ENCODE peak calls at places on chromosomes 1 and 21, in nine cellular contexts. X is cardiac muscle cell, K is GM06990, R is tibial artery, F is dorsolateral prefrontal cortex, W is foreskin fibroblast, L is IMR-90, T is coronary artery, H is heart right ventricle. D is an unnamed sample.

GRCh38 chr1:231630558-231631205 is 4.1 kb downstream of the DISC1 start:
- DNase-seq in W (peak), R (no peak), H (no peak), L (peak), T (no peak), K (no peak), F (no peak), X (peak), D (no peak)

GRCh38 chr1:33123266-33123665 is 42.3 kb downstream of the AZIN2 start:
- DNase-seq in K (no peak), X (no peak), H (no peak), L (no peak), F (no peak), R (no peak), W (no peak), T (no peak), D (no peak)

GRCh38 chr21:40507978-40508377 is 339.0 kb downstream of the DSCAM start:
- DNase-seq in T (no peak), F (no peak), X (no peak), H (no peak), R (no peak), L (peak), W (peak), K (no peak), D (no peak)

GRCh38 chr1:19786988-19787423 is 12.7 kb downstream of the TMCO4 start:
- DNase-seq in R (no peak), T (no peak), K (no peak), L (no peak), F (no peak), X (no peak), W (no peak), H (no peak), D (no peak)

GRCh38 chr1:30740251-30740951 is 17.0 kb upstream of the MATN1 start:
- DNase-seq in T (no peak), H (no peak), R (no peak), W (no peak), X (no peak), F (no peak), L (no peak), K (no peak), D (no peak)

GRCh38 chr1:67855444-67855843 is 22.2 kb upstream of the GNG12 start:
- DNase-seq in R (no peak), W (no peak), H (no peak), X (no peak), F (no peak), K (no peak), L (peak), T (no peak), D (no peak)

GRCh38 chr1:200658037-200658808 is 11.5 kb downstream of the DDX59 start:
- DNase-seq in K (no peak), X (no peak), F (no peak), T (no peak), L (no peak), W (no peak), H (no peak), R (no peak), D (no peak)

GRCh38 chr1:25527226-25527846 is 16.1 kb upstream of the LDLRAP1 start:
- DNase-seq in T (no peak), F (no peak), R (no peak), W (no peak), X (no peak), H (no peak), L (no peak), K (no peak), D (no peak)

GRCh38 chr1:115266729-115267421 is 71.2 kb downstream of the NGF start:
- DNase-seq in T (no peak), K (no peak), L (peak), W (peak), X (peak), R (no peak), H (peak), F (no peak), D (no peak)

GRCh38 chr1:190754769-190755168 is 277.1 kb upstream of the BRINP3 start:
- DNase-seq in F (no peak), L (peak), K (no peak), R (no peak), W (peak), X (peak), H (no peak), T (no peak), D (peak)

GRCh38 chr1:201724039-201724759 is 104.8 kb upstream of the IPO9 start:
- DNase-seq in K (no peak), W (no peak), X (no peak), F (no peak), T (no peak), R (peak), L (no peak), H (peak), D (no peak)

GRCh38 chr1:245825128-245825901 is 670.5 kb downstream of the KIF26B start:
- DNase-seq in R (no peak), H (peak), L (peak), X (peak), T (no peak), W (peak), K (no peak), F (no peak), D (no peak)

GRCh38 chr1:22044690-22045420 is 7.7 kb upstream of the CDC42 start:
- DNase-seq in K (no peak), X (peak), R (no peak), H (no peak), F (no peak), W (peak), L (peak), T (no peak), D (peak)

GRCh38 chr1:145961425-145962156 is 2.8 kb downstream of the ANKRD34A start:
- DNase-seq in F (peak), T (no peak), K (peak), R (peak), H (peak), L (no peak), W (peak), X (peak), D (no peak)

GRCh38 chr1:110874303-110875215 is 1.6 kb downstream of the CD53 start:
- DNase-seq in T (no peak), K (no peak), X (peak), R (no peak), W (no peak), F (no peak), H (no peak), L (no peak), D (no peak)

GRCh38 chr1:110876748-110877341 is 3.9 kb downstream of the CD53 start:
- DNase-seq in H (no peak), K (no peak), T (no peak), W (no peak), L (no peak), R (no peak), F (no peak), X (no peak), D (no peak)

GRCh38 chr1:110877364-110877763 is 4.4 kb downstream of the CD53 start:
- DNase-seq in W (no peak), R (no peak), H (no peak), T (no peak), F (no peak), L (no peak), X (no peak), K (no peak), D (no peak)

GRCh38 chr1:110873856-110874255 is 908 bp downstream of the CD53 start:
- DNase-seq in W (no peak), T (no peak), F (no peak), K (no peak), H (no peak), X (no peak), L (no peak), R (no peak), D (no peak)

DNA sequence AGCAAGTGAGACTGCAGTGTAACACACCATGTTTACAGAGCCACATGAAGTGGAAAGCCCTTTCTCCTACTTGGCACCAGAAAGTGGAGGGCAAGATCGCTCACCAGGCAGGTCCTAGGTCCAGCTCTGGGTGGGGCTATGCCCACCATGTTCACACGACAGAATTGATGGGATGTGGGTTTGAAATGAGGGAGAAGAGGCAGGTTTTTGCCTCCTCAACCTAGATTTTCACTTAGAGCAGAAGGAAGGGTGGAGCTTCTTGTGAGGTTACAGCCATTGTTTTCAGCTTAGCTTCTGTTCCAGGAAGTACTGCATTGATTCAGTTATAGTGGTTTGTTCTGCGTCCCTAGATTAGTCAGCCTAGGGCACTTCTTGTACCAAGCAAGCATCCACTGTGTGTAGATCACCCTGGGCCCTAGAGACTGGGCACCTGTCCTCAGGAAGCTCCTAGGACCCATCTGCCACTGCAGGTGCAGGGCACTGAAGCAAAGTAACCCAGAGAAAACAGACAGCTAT is 2.3 kb downstream of the CD53 start:
- DNase-seq in T (no peak), X (no peak), R (no peak), F (no peak), K (peak), H (no peak), W (no peak), L (no peak), D (no peak)
- H3K4me3 ChIP-seq in T (peak), X (no peak), R (peak), F (peak), K (peak), H (peak), W (no peak), L (no peak), D (no peak)

DNA sequence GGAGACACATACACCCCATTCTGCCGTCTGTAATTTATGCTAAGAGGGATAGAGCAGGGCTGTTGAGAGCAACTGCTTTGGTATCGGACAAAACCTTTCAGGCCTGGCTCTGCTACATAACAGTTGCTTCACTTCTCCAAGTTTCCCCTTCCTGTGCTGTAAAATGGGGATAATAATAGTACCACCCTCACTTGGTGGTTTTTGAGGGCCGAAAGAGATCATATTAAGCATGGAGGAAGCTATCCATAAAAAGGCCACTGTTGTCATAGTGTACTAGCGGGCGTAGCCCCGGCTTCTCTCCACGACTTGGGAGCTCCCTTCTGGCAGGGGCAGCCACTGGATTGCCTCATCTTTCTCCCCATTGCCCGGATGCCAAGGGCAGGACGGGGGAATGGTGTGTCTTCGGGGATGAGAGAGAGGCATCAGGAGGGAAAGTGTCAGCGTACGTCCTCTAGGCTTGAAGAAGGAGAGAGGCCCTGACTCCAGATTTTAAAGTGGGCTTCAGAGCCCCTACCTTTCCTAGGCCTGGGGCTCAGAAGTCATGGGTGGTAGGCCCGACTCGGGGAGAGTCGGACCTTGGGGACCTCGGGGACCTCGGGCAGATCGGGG is 580 bp upstream of the MFSD2A start:
- DNase-seq in X (no peak), L (no peak), W (no peak), R (no peak), H (no peak), K (no peak), F (no peak), T (no peak), D (no peak)
- H3K4me3 ChIP-seq in X (peak), L (no peak), W (peak), R (peak), H (peak), K (peak), F (peak), T (peak), D (peak)

DNA sequence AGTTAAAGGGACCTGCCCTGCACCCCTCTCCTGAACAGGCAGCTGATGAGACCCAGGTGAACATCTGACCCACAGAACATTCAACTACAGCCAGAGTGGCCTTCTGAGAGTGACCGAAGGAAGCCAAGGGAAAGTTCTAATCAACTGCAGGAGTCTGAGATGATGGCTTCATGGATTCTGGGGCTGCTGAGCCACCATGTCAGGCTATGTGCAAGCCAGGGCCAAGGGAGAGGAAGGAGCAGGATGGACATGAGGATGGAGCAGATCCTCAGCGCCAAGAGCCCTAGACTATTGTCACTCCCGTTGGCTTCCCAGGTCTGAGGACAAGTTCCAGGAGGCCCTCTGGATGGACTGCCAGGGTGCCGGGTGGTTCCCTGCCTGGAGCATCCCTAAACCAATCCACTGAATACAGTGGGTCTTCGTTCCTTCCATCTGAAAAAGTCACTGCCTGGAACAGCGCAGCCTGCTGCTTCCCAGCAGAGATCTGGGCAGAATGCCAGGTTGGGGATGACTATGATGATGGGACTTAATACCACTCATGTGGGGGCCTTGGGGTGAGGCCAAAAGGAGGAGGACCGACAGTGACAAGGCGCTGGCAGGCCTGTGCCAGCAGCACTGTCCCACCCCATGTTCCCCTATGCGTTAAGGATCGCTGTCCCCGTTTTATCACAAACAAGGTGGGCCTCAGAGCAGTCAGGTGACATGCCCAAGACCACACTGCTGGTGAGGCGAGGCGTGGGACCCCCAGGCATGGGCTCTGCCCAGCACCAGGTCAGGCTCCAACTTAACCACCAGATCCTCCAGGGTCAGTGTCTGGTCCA is 19.8 kb downstream of the SPOCD1 start:
- DNase-seq in T (peak), W (peak), K (no peak), F (peak), R (peak), X (peak), L (peak), H (no peak), D (peak)
- H3K4me3 ChIP-seq in T (no peak), W (peak), K (no peak), F (no peak), R (no peak), X (no peak), L (peak), H (no peak), D (peak)

GRCh38 chr1:172449012-172449584 is 5.2 kb upstream of the PIGC start:
- DNase-seq in R (no peak), X (peak), T (no peak), K (no peak), H (no peak), W (no peak), L (no peak), F (no peak), D (no peak)

GRCh38 chr1:172451002-172451443 is 7.2 kb upstream of the PIGC start:
- DNase-seq in F (no peak), T (no peak), W (peak), X (peak), K (no peak), H (no peak), L (peak), R (no peak), D (no peak)

GRCh38 chr1:172447641-172448040 is 3.8 kb upstream of the PIGC start:
- DNase-seq in X (peak), W (no peak), H (no peak), R (no peak), K (no peak), T (no peak), F (no peak), L (no peak), D (no peak)

GRCh38 chr1:172450524-172450885 is 6.6 kb upstream of the PIGC start:
- DNase-seq in K (no peak), R (no peak), X (no peak), W (no peak), H (no peak), T (no peak), F (no peak), L (no peak), D (no peak)

DNA sequence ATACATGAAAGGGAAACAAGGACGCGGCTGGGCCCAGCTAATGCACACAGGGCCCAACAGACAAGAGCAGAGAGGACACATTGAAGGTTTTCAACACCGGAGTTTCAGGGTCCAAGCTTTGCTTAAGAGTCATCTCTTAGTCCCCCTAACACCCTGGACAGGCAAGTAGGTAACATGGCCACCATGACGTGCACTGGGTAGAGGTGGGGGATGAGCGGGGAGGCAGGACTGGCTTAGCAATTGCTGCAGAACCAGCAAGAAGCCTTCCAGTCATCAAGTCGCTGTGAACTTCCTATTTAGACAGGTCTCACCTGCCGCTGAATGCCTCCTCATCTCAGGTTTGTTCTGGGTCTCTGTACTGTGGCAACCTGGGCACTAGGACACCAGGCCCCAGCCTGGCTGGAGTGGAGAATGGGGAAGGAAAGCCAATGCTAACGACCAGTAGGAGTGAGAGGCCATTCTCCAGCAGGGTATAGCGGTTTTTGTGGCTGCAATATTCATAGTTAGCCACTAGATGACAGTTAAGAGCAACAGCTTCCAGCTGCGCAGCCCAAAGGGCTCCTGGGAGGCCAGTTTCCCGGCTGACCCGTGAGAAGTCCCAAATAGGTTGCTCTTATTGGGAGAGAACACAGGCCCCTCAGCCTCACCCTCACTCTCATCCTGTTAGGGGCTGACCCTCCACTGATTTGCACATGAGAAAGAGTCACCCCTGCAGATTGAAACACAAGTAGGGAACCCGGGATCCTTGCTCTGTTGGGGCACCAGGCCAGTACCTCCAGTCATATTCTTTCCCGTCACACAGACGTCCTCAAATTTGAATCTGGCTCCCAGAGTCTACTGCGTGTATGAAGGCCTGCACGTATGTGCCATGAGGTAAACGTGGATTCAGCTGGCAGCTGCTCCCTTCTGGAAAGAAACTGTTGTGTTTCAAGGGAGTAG is 6.0 kb upstream of the PIGC start:
- DNase-seq in X (peak), L (peak), F (no peak), K (peak), W (peak), R (peak), T (no peak), H (peak), D (no peak)
- H3K4me3 ChIP-seq in X (no peak), L (no peak), F (no peak), K (no peak), W (no peak), R (no peak), T (peak), H (peak), D (no peak)

DNA sequence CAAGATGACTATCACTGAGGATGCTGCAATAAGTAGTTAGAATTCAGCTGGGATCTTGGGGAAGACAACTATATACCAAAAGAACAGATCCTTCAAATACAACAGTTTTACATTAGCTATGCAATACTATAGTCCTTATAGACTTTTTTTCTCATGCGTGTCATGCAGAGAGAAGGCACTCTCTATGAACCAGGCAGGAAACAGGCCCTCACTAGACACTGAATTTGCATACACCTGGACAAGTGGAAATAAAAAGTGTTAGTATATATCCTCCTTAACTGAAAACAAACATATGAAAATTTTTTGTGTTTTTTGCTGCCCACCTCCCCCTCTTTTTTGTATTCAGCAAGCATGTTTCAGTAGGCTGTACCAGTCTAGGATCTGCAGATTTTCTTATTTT is 29.9 kb downstream of the TMCO1 start:
- DNase-seq in W (no peak), X (no peak), L (no peak), H (no peak), K (peak), T (no peak), R (no peak), F (no peak), D (no peak)
- H3K4me3 ChIP-seq in W (no peak), X (no peak), L (no peak), H (no peak), K (no peak), T (no peak), R (no peak), F (no peak), D (no peak)

DNA sequence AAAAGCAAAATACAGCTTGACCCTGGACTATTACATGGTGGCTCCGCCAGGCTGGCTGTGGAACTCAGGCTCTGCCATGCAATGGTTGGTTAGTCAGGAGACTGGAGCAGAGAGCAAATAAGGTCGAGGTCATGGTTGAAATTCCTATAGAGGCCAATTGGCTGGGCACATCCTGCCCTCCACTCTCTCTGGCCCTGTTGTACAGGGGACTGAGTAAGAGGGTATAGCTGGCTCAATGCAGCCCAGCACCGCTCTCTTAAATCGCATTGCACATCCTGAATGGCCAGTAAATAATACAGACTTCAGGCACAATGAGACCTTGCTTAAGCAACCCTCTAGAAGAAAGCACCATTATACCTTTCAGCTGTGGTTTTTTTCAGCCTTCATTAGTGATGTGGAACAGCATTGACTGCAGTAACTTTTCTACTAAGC is 59.3 kb upstream of the PPP2R5A start:
- DNase-seq in T (no peak), L (no peak), R (no peak), F (no peak), X (no peak), K (no peak), W (no peak), H (no peak), D (no peak)
- H3K4me3 ChIP-seq in T (no peak), L (no peak), R (no peak), F (no peak), X (no peak), K (no peak), W (no peak), H (no peak), D (no peak)